ENCODE peak calls at places on chromosomes 6 and 20, in ten cellular contexts. Q is choroid plexus epithelial cell; W is MCF 10A; D is AG10803; G is AG09309; X is OCI-LY7; Z is fibroblast of pulmonary artery; I is CD4-positive, alpha-beta T cell; J is fibroblast of lung; B is fibroblast of the aortic adventitia. M is an unnamed sample.

GRCh38 chr6:170081556-170081955 is 209.3 kb downstream of the DLL1 start:
- DNase-seq in Q (no peak), W (no peak), D (no peak), G (no peak), X (no peak), Z (no peak), I (no peak), J (no peak), B (no peak), M (no peak)

GRCh38 chr6:14804444-14805210 is 441.2 kb upstream of the JARID2 start:
- DNase-seq in Q (peak), W (peak), D (peak), G (no peak), X (no peak), Z (peak), I (no peak), J (peak), B (peak), M (peak)

GRCh38 chr6:138592698-138593097 is 93.4 kb upstream of the NHSL1 start:
- DNase-seq in Q (no peak), W (no peak), D (no peak), G (no peak), X (peak), Z (no peak), I (no peak), J (no peak), B (no peak), M (no peak)

GRCh38 chr6:17813561-17813960 is 106.8 kb upstream of the NUP153 start:
- DNase-seq in Q (no peak), W (no peak), D (no peak), G (no peak), X (no peak), Z (no peak), I (no peak), J (no peak), B (no peak), M (no peak)

GRCh38 chr6:126696921-126697693 is 357.2 kb downstream of the CENPW start:
- DNase-seq in Q (peak), W (no peak), D (peak), G (no peak), X (no peak), Z (no peak), I (no peak), J (no peak), B (peak), M (no peak)

GRCh38 chr20:62516345-62516744 is 40.5 kb upstream of the GATA5 start:
- DNase-seq in Q (no peak), W (peak), D (no peak), G (no peak), X (no peak), Z (no peak), I (no peak), J (no peak), B (no peak), M (no peak)

GRCh38 chr6:21312118-21312517 is 281.4 kb upstream of the SOX4 start:
- DNase-seq in Q (no peak), W (no peak), D (no peak), G (no peak), X (no peak), Z (no peak), I (no peak), J (no peak), B (no peak), M (no peak)

GRCh38 chr6:50586074-50586473 is 127.3 kb upstream of the TFAP2D start:
- DNase-seq in Q (no peak), W (no peak), D (no peak), G (no peak), X (no peak), Z (no peak), I (no peak), J (no peak), B (no peak), M (no peak)

GRCh38 chr6:55255061-55255571 is 72.2 kb upstream of the GFRAL start:
- DNase-seq in Q (no peak), W (no peak), D (no peak), G (no peak), X (no peak), Z (no peak), I (no peak), J (no peak), B (no peak), M (no peak)

GRCh38 chr6:135985471-135985870 is 134.0 kb downstream of the PDE7B start:
- DNase-seq in Q (peak), W (no peak), D (peak), G (no peak), X (no peak), Z (peak), I (no peak), J (no peak), B (peak), M (no peak)

GRCh38 chr20:57397693-57398108 is 6.5 kb downstream of the RBM38 start:
- DNase-seq in Q (no peak), W (no peak), D (no peak), G (no peak), X (peak), Z (no peak), I (peak), J (no peak), B (no peak), M (no peak)

GRCh38 chr6:104941694-104942177 is 15.2 kb upstream of the LIN28B start:
- DNase-seq in Q (no peak), W (no peak), D (no peak), G (no peak), X (no peak), Z (no peak), I (no peak), J (no peak), B (no peak), M (no peak)

GRCh38 chr6:80006541-80006940 is 2.1 kb downstream of the TTK start:
- DNase-seq in Q (no peak), W (no peak), D (peak), G (no peak), X (no peak), Z (no peak), I (no peak), J (no peak), B (no peak), M (no peak)

GRCh38 chr20:10812738-10813327 is 139.0 kb upstream of the JAG1 start:
- DNase-seq in Q (no peak), W (no peak), D (no peak), G (peak), X (no peak), Z (no peak), I (no peak), J (no peak), B (no peak), M (no peak)

GRCh38 chr6:501891-502601 is 110.5 kb downstream of the IRF4 start:
- DNase-seq in Q (no peak), W (no peak), D (no peak), G (no peak), X (no peak), Z (no peak), I (peak), J (peak), B (no peak), M (peak)

GRCh38 chr6:35086636-35087360 is 54.3 kb downstream of the TCP11 start:
- DNase-seq in Q (no peak), W (no peak), D (no peak), G (no peak), X (no peak), Z (no peak), I (no peak), J (no peak), B (no peak), M (no peak)

GRCh38 chr6:121237859-121238258 is 96.4 kb downstream of the TBC1D32 start:
- DNase-seq in Q (no peak), W (peak), D (no peak), G (no peak), X (no peak), Z (no peak), I (no peak), J (no peak), B (no peak), M (no peak)

GRCh38 chr20:45118028-45118427 is 3.1 kb upstream of the WFDC5 start:
- DNase-seq in Q (peak), W (no peak), D (no peak), G (no peak), X (no peak), Z (no peak), I (no peak), J (no peak), B (no peak), M (no peak)

GRCh38 chr20:63955281-63955845 is 853 bp downstream of the UCKL1 start:
- DNase-seq in Q (no peak), W (peak), D (peak), G (no peak), X (peak), Z (no peak), I (no peak), J (peak), B (peak), M (no peak)

GRCh38 chr6:148677594-148678476 is 69.0 kb upstream of the UST start:
- DNase-seq in Q (no peak), W (no peak), D (no peak), G (no peak), X (peak), Z (no peak), I (no peak), J (no peak), B (no peak), M (no peak)

GRCh38 chr20:46520976-46521579 is 7.7 kb upstream of the ZNF334 start:
- DNase-seq in Q (peak), W (peak), D (peak), G (peak), X (peak), Z (peak), I (no peak), J (peak), B (peak), M (peak)

GRCh38 chr6:22045261-22045912 is 251.4 kb downstream of the PRL start:
- DNase-seq in Q (no peak), W (no peak), D (no peak), G (no peak), X (no peak), Z (no peak), I (no peak), J (no peak), B (no peak), M (no peak)

GRCh38 chr6:45116714-45117410 is 211.3 kb upstream of the RUNX2 start:
- DNase-seq in Q (peak), W (peak), D (peak), G (peak), X (no peak), Z (peak), I (no peak), J (peak), B (peak), M (peak)

GRCh38 chr6:53717571-53717970 is 52.0 kb upstream of the KLHL31 start:
- DNase-seq in Q (no peak), W (no peak), D (no peak), G (no peak), X (no peak), Z (no peak), I (no peak), J (no peak), B (no peak), M (peak)

GRCh38 chr20:48148916-48149672 is 363.8 kb upstream of the SULF2 start:
- DNase-seq in Q (no peak), W (no peak), D (no peak), G (no peak), X (peak), Z (no peak), I (no peak), J (no peak), B (no peak), M (no peak)
- TF ChIP-seq CTCF in Q (no peak), W (no peak), D (peak), G (no peak), X (peak), Z (no peak), I (no peak), J (no peak), B (no peak), M (no peak)

DNA sequence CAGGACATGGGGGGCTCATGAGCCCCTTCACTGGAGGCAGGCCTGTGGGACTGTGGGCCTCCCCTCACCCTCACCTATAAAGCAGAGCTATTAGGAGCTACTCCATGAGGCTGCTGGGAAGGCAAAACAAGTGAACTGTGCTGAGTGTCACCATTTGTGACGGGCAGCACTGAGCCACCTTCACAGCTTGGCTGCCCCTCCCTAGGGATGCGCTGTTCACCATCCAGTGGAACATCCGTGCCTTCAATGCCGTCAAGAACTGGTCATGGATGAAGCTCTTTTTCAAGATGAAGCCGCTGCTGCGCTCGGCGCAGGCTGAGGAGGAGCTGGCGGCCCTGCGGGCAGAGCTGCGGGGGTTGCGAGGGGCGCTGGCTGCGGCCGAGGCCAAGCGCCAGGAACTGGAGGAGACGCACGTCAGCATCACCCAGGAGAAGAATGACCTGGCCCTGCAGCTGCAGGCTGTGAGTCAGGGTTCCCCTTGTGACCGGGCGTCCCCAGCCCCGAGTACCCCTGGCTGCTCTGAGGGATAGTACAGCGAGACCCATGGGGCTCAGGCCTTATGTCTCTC is 38.4 kb downstream of the MYH7B start:
- DNase-seq in Q (no peak), W (no peak), D (no peak), G (no peak), X (no peak), Z (no peak), I (no peak), J (no peak), B (no peak), M (no peak)
- TF ChIP-seq CTCF in Q (no peak), W (no peak), D (no peak), G (no peak), X (no peak), Z (no peak), I (no peak), J (no peak), B (no peak), M (no peak)

GRCh38 chr6:29793796-29794195 is 33.8 kb upstream of the HLA-G start:
- DNase-seq in Q (no peak), W (no peak), D (no peak), G (no peak), X (no peak), Z (no peak), I (no peak), J (no peak), B (no peak), M (no peak)

GRCh38 chr6:29791786-29792122 is 35.9 kb upstream of the HLA-G start:
- DNase-seq in Q (no peak), W (peak), D (no peak), G (no peak), X (no peak), Z (no peak), I (no peak), J (no peak), B (no peak), M (no peak)

GRCh38 chr6:29791162-29791561 is 36.5 kb upstream of the HLA-G start:
- DNase-seq in Q (peak), W (no peak), D (peak), G (no peak), X (no peak), Z (no peak), I (no peak), J (no peak), B (peak), M (no peak)

GRCh38 chr6:29793036-29793356 is 34.6 kb upstream of the HLA-G start:
- DNase-seq in Q (no peak), W (no peak), D (no peak), G (no peak), X (no peak), Z (no peak), I (no peak), J (no peak), B (no peak), M (no peak)

GRCh38 chr6:29792123-29793035 is 35.2 kb upstream of the HLA-G start:
- DNase-seq in Q (peak), W (peak), D (peak), G (no peak), X (no peak), Z (peak), I (peak), J (no peak), B (peak), M (peak)
- TF ChIP-seq CTCF in Q (peak), W (peak), D (peak), G (peak), X (no peak), Z (peak), I (no peak), J (peak), B (peak), M (peak)

DNA sequence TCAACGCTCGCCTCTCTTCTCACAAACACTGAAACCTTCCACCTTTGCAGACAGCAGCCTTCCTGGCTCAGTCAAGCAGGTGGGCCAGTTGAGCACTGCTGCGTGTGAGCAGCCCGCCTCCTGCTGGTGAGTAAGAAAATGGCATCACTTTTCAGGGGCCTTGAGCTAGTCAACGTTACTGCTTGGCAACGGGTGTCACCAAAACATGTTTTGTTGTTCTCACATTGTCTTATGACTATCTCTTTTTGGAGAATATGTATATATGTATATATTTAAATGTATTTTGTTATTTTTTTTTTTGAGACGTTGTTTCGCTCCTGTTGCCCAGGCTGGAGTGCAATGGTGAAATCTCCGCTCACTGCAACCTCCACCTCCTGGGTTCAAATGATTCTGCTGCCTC is 97.0 kb upstream of the AGPAT4 start:
- DNase-seq in Q (peak), W (peak), D (peak), G (no peak), X (peak), Z (peak), I (peak), J (peak), B (peak), M (peak)
- TF ChIP-seq CTCF in Q (peak), W (peak), D (peak), G (peak), X (peak), Z (no peak), I (peak), J (peak), B (peak), M (peak)

GRCh38 chr20:48905322-48905647 is 16.2 kb upstream of the ARFGEF2 start:
- DNase-seq in Q (no peak), W (no peak), D (no peak), G (no peak), X (no peak), Z (no peak), I (no peak), J (no peak), B (no peak), M (no peak)
- TF ChIP-seq CTCF in Q (no peak), W (no peak), D (no peak), G (no peak), X (peak), Z (no peak), I (peak), J (no peak), B (no peak), M (no peak)

M was measured in fibroblast of mammary gland.